ENCODE peak calls at places on chromosome 3, in seven cellular contexts. H, D, G, O, Y, R and E are unnamed samples.

GRCh38 chr3:126083913-126084514 is at the start of gene SLC41A3:
- DNase-seq in H (peak), D (peak), G (peak), O (peak), Y (peak), R (peak), E (peak)

GRCh38 chr3:97579365-97579764 is 185.2 kb upstream of the ARL6 start:
- DNase-seq in H (no peak), D (no peak), G (no peak), O (no peak), Y (no peak), R (no peak), E (no peak)

GRCh38 chr3:197613187-197613586 is 57.4 kb upstream of the BDH1 start:
- DNase-seq in H (no peak), D (no peak), G (no peak), O (no peak), Y (no peak), R (no peak), E (no peak)

GRCh38 chr3:87161486-87161885 is 65.6 kb upstream of the CHMP2B start:
- DNase-seq in H (no peak), D (no peak), G (no peak), O (no peak), Y (no peak), R (no peak), E (no peak)

GRCh38 chr3:119690043-119690656 is 12.7 kb upstream of the CFAP91 start:
- DNase-seq in H (no peak), D (peak), G (no peak), O (no peak), Y (no peak), R (no peak), E (no peak)

GRCh38 chr3:43773273-43774104 is 82.8 kb downstream of the ABHD5 start:
- DNase-seq in H (no peak), D (no peak), G (no peak), O (no peak), Y (peak), R (no peak), E (no peak)

GRCh38 chr3:138461696-138462295 is 27.4 kb downstream of the ESYT3 start:
- DNase-seq in H (no peak), D (no peak), G (no peak), O (no peak), Y (no peak), R (no peak), E (no peak)

GRCh38 chr3:4060064-4060463 is 243.1 kb upstream of the SETMAR start:
- DNase-seq in H (no peak), D (no peak), G (no peak), O (no peak), Y (no peak), R (no peak), E (no peak)

GRCh38 chr3:27730774-27731659 is 8.9 kb upstream of the EOMES start:
- DNase-seq in H (no peak), D (no peak), G (no peak), O (no peak), Y (no peak), R (no peak), E (no peak)

GRCh38 chr3:147421184-147421912 is 12.2 kb downstream of the ZIC1 start:
- DNase-seq in H (no peak), D (no peak), G (no peak), O (no peak), Y (no peak), R (no peak), E (no peak)

GRCh38 chr3:182629521-182629920 is 163.8 kb upstream of the ATP11B start:
- DNase-seq in H (no peak), D (no peak), G (no peak), O (no peak), Y (no peak), R (no peak), E (no peak)

GRCh38 chr3:132006605-132007204 is 28.1 kb downstream of the CPNE4 start:
- DNase-seq in H (no peak), D (peak), G (no peak), O (no peak), Y (peak), R (peak), E (peak)

GRCh38 chr3:52479037-52479875 is 15.9 kb upstream of the STAB1 start:
- DNase-seq in H (no peak), D (no peak), G (no peak), O (no peak), Y (no peak), R (no peak), E (no peak)

GRCh38 chr3:172591876-172592771 is 68.9 kb upstream of the TNFSF10 start:
- DNase-seq in H (no peak), D (no peak), G (peak), O (no peak), Y (peak), R (no peak), E (no peak)

GRCh38 chr3:32876920-32877319 is 59.1 kb downstream of the TRIM71 start:
- DNase-seq in H (no peak), D (no peak), G (no peak), O (no peak), Y (no peak), R (no peak), E (no peak)

GRCh38 chr3:24722106-24722505 is 227.5 kb upstream of the THRB start:
- DNase-seq in H (no peak), D (no peak), G (no peak), O (no peak), Y (no peak), R (no peak), E (no peak)

GRCh38 chr3:48927928-48928327 is 9.3 kb downstream of the ARIH2 start:
- DNase-seq in H (no peak), D (peak), G (no peak), O (no peak), Y (no peak), R (no peak), E (no peak)

GRCh38 chr3:127959873-127960272 is 44.8 kb downstream of the KBTBD12 start:
- DNase-seq in H (peak), D (peak), G (no peak), O (peak), Y (peak), R (no peak), E (peak)

GRCh38 chr3:70933105-70933810 is 620.8 kb upstream of the MDFIC2 start:
- DNase-seq in H (no peak), D (no peak), G (no peak), O (no peak), Y (no peak), R (no peak), E (no peak)

GRCh38 chr3:141235661-141236171 is 4.1 kb downstream of the PXYLP1 start:
- DNase-seq in H (no peak), D (no peak), G (no peak), O (peak), Y (peak), R (no peak), E (no peak)

GRCh38 chr3:196238612-196239190 is 22.4 kb downstream of the SLC51A start:
- DNase-seq in H (no peak), D (no peak), G (no peak), O (no peak), Y (no peak), R (no peak), E (no peak)

GRCh38 chr3:138375446-138375845 is 27.1 kb downstream of the MRAS start:
- DNase-seq in H (no peak), D (no peak), G (no peak), O (no peak), Y (no peak), R (no peak), E (no peak)

GRCh38 chr3:189360291-189360690 is 188.5 kb downstream of the TPRG1 start:
- DNase-seq in H (no peak), D (no peak), G (no peak), O (no peak), Y (no peak), R (no peak), E (no peak)

GRCh38 chr3:111761309-111761795 is 97.7 kb upstream of the PHLDB2 start:
- DNase-seq in H (no peak), D (peak), G (no peak), O (no peak), Y (no peak), R (no peak), E (peak)

GRCh38 chr3:11624704-11625375 is 18.9 kb downstream of the VGLL4 start:
- DNase-seq in H (no peak), D (no peak), G (no peak), O (no peak), Y (no peak), R (no peak), E (no peak)